ENCODE peak calls at places on chromosome 19, in six cellular contexts. O is GOT3, X is mucosa of descending colon, A is HS-5, I is anterior cingulate cortex, T is dermis microvascular lymphatic vessel endothelial cell. M is an unnamed sample.

GRCh38 chr19:7327802-7328201 is 20.9 kb upstream of the ARHGEF18 start:
- DNase-seq in O (no peak), X (no peak), A (no peak), I (no peak), T (no peak), M (no peak)

GRCh38 chr19:14413765-14414171 is 5.4 kb downstream of the DDX39A start:
- DNase-seq in O (no peak), X (no peak), A (no peak), I (no peak), T (peak; percentile 39), M (no peak)

GRCh38 chr19:38298841-38299680 is 5.0 kb upstream of the C19orf33 start:
- DNase-seq in O (no peak), X (no peak), A (no peak), I (no peak), T (no peak), M (no peak)

GRCh38 chr19:8209965-8210659 is 942 bp downstream of the CERS4 start:
- DNase-seq in O (no peak), X (peak; percentile 57), A (no peak), I (no peak), T (no peak), M (peak; percentile 61)

GRCh38 chr19:36115453-36116343 is at the start of gene TBCB:
- DNase-seq in O (no peak), X (peak; percentile 93), A (no peak), I (no peak), T (no peak), M (peak; percentile 92)

GRCh38 chr19:16262618-16263017 is 62.0 kb upstream of the KLF2 start:
- DNase-seq in O (no peak), X (no peak), A (no peak), I (no peak), T (peak; percentile 18), M (no peak)

GRCh38 chr19:49591731-49592485 is 926 bp downstream of the PRR12 start:
- DNase-seq in O (no peak), X (peak; percentile 81), A (no peak), I (peak; percentile 39), T (peak; percentile 52), M (peak; percentile 73)

GRCh38 chr19:39599116-39599515 is 3.2 kb upstream of the LGALS13 start:
- DNase-seq in O (no peak), X (no peak), A (no peak), I (no peak), T (peak; percentile 41), M (no peak)

GRCh38 chr19:50632151-50632835 is 7.4 kb downstream of the SYT3 start:
- DNase-seq in O (no peak), X (no peak), A (no peak), I (no peak), T (no peak), M (no peak)

GRCh38 chr19:44900328-44901244 is 5.0 kb upstream of the APOE start:
- DNase-seq in O (no peak), X (no peak), A (no peak), I (no peak), T (no peak), M (no peak)

GRCh38 chr19:55441319-55441691 is 1.8 kb downstream of the SHISA7 start:
- DNase-seq in O (no peak), X (no peak), A (no peak), I (no peak), T (no peak), M (no peak)

GRCh38 chr19:57708641-57709354 is at the start of gene ZNF154:
- DNase-seq in O (no peak), X (no peak), A (no peak), I (peak; percentile 72), T (peak; percentile 42), M (no peak)

GRCh38 chr19:3479177-3479818 is 1.0 kb downstream of the SMIM24 start:
- DNase-seq in O (no peak), X (no peak), A (no peak), I (no peak), T (peak; percentile 19), M (no peak)

GRCh38 chr19:55118401-55118991 is 1.1 kb upstream of the PPP1R12C start:
- DNase-seq in O (no peak), X (peak; percentile 58), A (no peak), I (peak; percentile 75), T (no peak), M (peak; percentile 81)

GRCh38 chr19:14699641-14700040 is 9.8 kb downstream of the ZNF333 start:
- DNase-seq in O (no peak), X (no peak), A (no peak), I (no peak), T (peak; percentile 49), M (no peak)

GRCh38 chr19:48511800-48512503 is at the start of gene LMTK3:
- DNase-seq in O (no peak), X (peak; percentile 82), A (no peak), I (peak; percentile 90), T (no peak), M (no peak)

GRCh38 chr19:12975221-12975756 is 5.9 kb downstream of the DAND5 start:
- DNase-seq in O (no peak), X (no peak), A (no peak), I (no peak), T (no peak), M (no peak)

GRCh38 chr19:17075860-17076538 is 422 bp downstream of the MYO9B start:
- DNase-seq in O (no peak), X (peak; percentile 80), A (no peak), I (no peak), T (peak; percentile 57), M (peak; percentile 75)

M was measured in sciatic nerve.